ENCODE peak calls at places on chromosome 19, in ten cellular contexts. One of them, this sample, is unnamed.
A peak's percentile ranks its signal among the peaks of the same experiment; 100 is the strongest.

GRCh38 chr19:7252364-7252763 is 41.9 kb downstream of the INSR start:
- DNase-seq in GM12892: no peak
- DNase-seq in body of pancreas: peak; percentile 49
- DNase-seq in heart left ventricle: no peak
- DNase-seq in A549: no peak
- DNase-seq in transverse colon: no peak
- DNase-seq in adrenal gland: no peak
- DNase-seq in upper lobe of left lung: no peak
- DNase-seq in ovary: no peak
- DNase-seq in esophagus muscularis mucosa: no peak
- DNase-seq in this sample: no peak

GRCh38 chr19:43595605-43595998 is 332 bp downstream of the IRGQ start:
- DNase-seq in ovary: no peak
- DNase-seq in GM12892: no peak
- DNase-seq in adrenal gland: no peak
- DNase-seq in transverse colon: peak; percentile 28
- DNase-seq in esophagus muscularis mucosa: no peak
- DNase-seq in A549: no peak
- DNase-seq in body of pancreas: no peak
- DNase-seq in heart left ventricle: no peak
- DNase-seq in upper lobe of left lung: no peak
- DNase-seq in this sample: no peak

GRCh38 chr19:41449079-41449864 is 6.3 kb downstream of the ERICH4 start:
- DNase-seq in GM12892: peak; percentile 78
- DNase-seq in adrenal gland: peak; percentile 71
- DNase-seq in A549: peak; percentile 98
- DNase-seq in transverse colon: peak; percentile 78
- DNase-seq in esophagus muscularis mucosa: peak; percentile 93
- DNase-seq in heart left ventricle: peak; percentile 89
- DNase-seq in ovary: peak; percentile 72
- DNase-seq in upper lobe of left lung: peak; percentile 86
- DNase-seq in body of pancreas: peak; percentile 71
- DNase-seq in this sample: peak; percentile 53

GRCh38 chr19:7983286-7983950 is 22.0 kb downstream of the ELAVL1 start:
- DNase-seq in heart left ventricle: no peak
- DNase-seq in upper lobe of left lung: no peak
- DNase-seq in adrenal gland: no peak
- DNase-seq in A549: no peak
- DNase-seq in transverse colon: no peak
- DNase-seq in body of pancreas: no peak
- DNase-seq in ovary: no peak
- DNase-seq in esophagus muscularis mucosa: no peak
- DNase-seq in GM12892: no peak
- DNase-seq in this sample: no peak

GRCh38 chr19:16977306-16977705 is 49.3 kb downstream of the CPAMD8 start:
- DNase-seq in GM12892: no peak
- DNase-seq in ovary: no peak
- DNase-seq in upper lobe of left lung: no peak
- DNase-seq in esophagus muscularis mucosa: no peak
- DNase-seq in adrenal gland: no peak
- DNase-seq in transverse colon: no peak
- DNase-seq in body of pancreas: no peak
- DNase-seq in heart left ventricle: no peak
- DNase-seq in A549: no peak
- DNase-seq in this sample: peak; percentile 76

GRCh38 chr19:7397687-7398086 is 49.0 kb downstream of the ARHGEF18 start:
- DNase-seq in GM12892: no peak
- DNase-seq in heart left ventricle: no peak
- DNase-seq in A549: no peak
- DNase-seq in upper lobe of left lung: no peak
- DNase-seq in body of pancreas: no peak
- DNase-seq in transverse colon: no peak
- DNase-seq in adrenal gland: no peak
- DNase-seq in esophagus muscularis mucosa: no peak
- DNase-seq in ovary: no peak
- DNase-seq in this sample: no peak

GRCh38 chr19:12733369-12733896 is 1.1 kb downstream of the TRIR start:
- DNase-seq in transverse colon: no peak
- DNase-seq in A549: peak; percentile 59
- DNase-seq in body of pancreas: no peak
- DNase-seq in esophagus muscularis mucosa: no peak
- DNase-seq in heart left ventricle: no peak
- DNase-seq in upper lobe of left lung: no peak
- DNase-seq in ovary: no peak
- DNase-seq in GM12892: no peak
- DNase-seq in adrenal gland: peak; percentile 56
- DNase-seq in this sample: no peak

GRCh38 chr19:12676384-12676792 is 5.3 kb downstream of the DHPS start:
- DNase-seq in ovary: peak; percentile 70
- DNase-seq in body of pancreas: peak; percentile 87
- DNase-seq in heart left ventricle: peak; percentile 88
- DNase-seq in A549: peak; percentile 68
- DNase-seq in transverse colon: peak; percentile 86
- DNase-seq in upper lobe of left lung: peak; percentile 80
- DNase-seq in GM12892: peak; percentile 86
- DNase-seq in esophagus muscularis mucosa: peak; percentile 93
- DNase-seq in adrenal gland: peak; percentile 84
- DNase-seq in this sample: peak; percentile 71

DNA sequence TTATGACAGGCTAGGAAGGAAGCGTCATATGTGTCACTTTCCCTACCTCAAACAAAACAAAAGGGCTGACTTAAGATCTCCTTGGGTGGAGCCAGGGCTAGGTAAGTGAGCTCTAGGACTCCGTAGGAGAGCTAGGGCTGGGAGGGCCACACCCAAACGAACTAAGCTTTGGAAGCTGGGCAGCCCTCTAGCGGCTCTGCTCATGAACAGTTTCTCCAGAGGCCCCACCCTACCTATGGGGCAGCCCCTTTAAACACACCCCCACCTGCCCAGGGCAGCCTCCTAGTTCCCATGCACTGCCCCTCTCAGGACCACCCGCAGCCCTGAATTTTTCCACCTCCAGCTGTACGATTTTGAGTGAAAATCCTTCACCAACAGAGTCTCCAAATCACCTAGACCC is 3.5 kb downstream of the PEG3 start:
- DNase-seq in transverse colon: no peak
- DNase-seq in GM12892: no peak
- DNase-seq in adrenal gland: peak; percentile 45
- DNase-seq in ovary: peak; percentile 34
- DNase-seq in A549: no peak
- DNase-seq in body of pancreas: peak; percentile 20
- DNase-seq in heart left ventricle: no peak
- DNase-seq in esophagus muscularis mucosa: no peak
- DNase-seq in upper lobe of left lung: peak; percentile 22
- DNase-seq in this sample: no peak
- TF ChIP-seq POLR2A in transverse colon: no peak
- TF ChIP-seq POLR2A in GM12892: no peak
- TF ChIP-seq POLR2A in adrenal gland: no peak
- TF ChIP-seq POLR2A in ovary: no peak
- TF ChIP-seq POLR2A in A549: no peak
- TF ChIP-seq POLR2A in body of pancreas: no peak
- TF ChIP-seq POLR2A in heart left ventricle: no peak
- TF ChIP-seq POLR2A in esophagus muscularis mucosa: no peak
- TF ChIP-seq POLR2A in upper lobe of left lung: no peak
- TF ChIP-seq POLR2A in this sample: no peak

GRCh38 chr19:11230621-11231386 is 8.6 kb upstream of the ANGPTL8 start:
- DNase-seq in A549: no peak
- DNase-seq in body of pancreas: no peak
- DNase-seq in upper lobe of left lung: no peak
- DNase-seq in heart left ventricle: no peak
- DNase-seq in esophagus muscularis mucosa: no peak
- DNase-seq in adrenal gland: no peak
- DNase-seq in GM12892: no peak
- DNase-seq in transverse colon: no peak
- DNase-seq in ovary: no peak
- DNase-seq in this sample: no peak
- TF ChIP-seq POLR2A in A549: no peak
- TF ChIP-seq POLR2A in body of pancreas: no peak
- TF ChIP-seq POLR2A in upper lobe of left lung: no peak
- TF ChIP-seq POLR2A in heart left ventricle: no peak
- TF ChIP-seq POLR2A in esophagus muscularis mucosa: no peak
- TF ChIP-seq POLR2A in adrenal gland: no peak
- TF ChIP-seq POLR2A in GM12892: no peak
- TF ChIP-seq POLR2A in transverse colon: no peak
- TF ChIP-seq POLR2A in ovary: no peak
- TF ChIP-seq POLR2A in this sample: no peak

GRCh38 chr19:14369399-14370168 is 11.7 kb upstream of the ADGRE5 start:
- DNase-seq in heart left ventricle: no peak
- DNase-seq in ovary: no peak
- DNase-seq in upper lobe of left lung: peak; percentile 56
- DNase-seq in adrenal gland: no peak
- DNase-seq in body of pancreas: no peak
- DNase-seq in esophagus muscularis mucosa: no peak
- DNase-seq in GM12892: no peak
- DNase-seq in A549: no peak
- DNase-seq in transverse colon: peak; percentile 50
- DNase-seq in this sample: no peak
- TF ChIP-seq POLR2A in heart left ventricle: no peak
- TF ChIP-seq POLR2A in ovary: no peak
- TF ChIP-seq POLR2A in upper lobe of left lung: no peak
- TF ChIP-seq POLR2A in adrenal gland: no peak
- TF ChIP-seq POLR2A in body of pancreas: no peak
- TF ChIP-seq POLR2A in esophagus muscularis mucosa: no peak
- TF ChIP-seq POLR2A in GM12892: no peak
- TF ChIP-seq POLR2A in A549: no peak
- TF ChIP-seq POLR2A in transverse colon: no peak
- TF ChIP-seq POLR2A in this sample: no peak

GRCh38 chr19:32675720-32676185 is at the start of gene RGS9BP:
- DNase-seq in heart left ventricle: peak; percentile 93
- DNase-seq in upper lobe of left lung: peak; percentile 85
- DNase-seq in ovary: peak; percentile 72
- DNase-seq in esophagus muscularis mucosa: no peak
- DNase-seq in body of pancreas: peak; percentile 66
- DNase-seq in A549: peak; percentile 92
- DNase-seq in adrenal gland: peak; percentile 85
- DNase-seq in transverse colon: peak; percentile 87
- DNase-seq in GM12892: peak; percentile 39
- DNase-seq in this sample: peak; percentile 97
- TF ChIP-seq POLR2A in heart left ventricle: no peak
- TF ChIP-seq POLR2A in upper lobe of left lung: no peak
- TF ChIP-seq POLR2A in ovary: no peak
- TF ChIP-seq POLR2A in esophagus muscularis mucosa: no peak
- TF ChIP-seq POLR2A in body of pancreas: no peak
- TF ChIP-seq POLR2A in A549: no peak
- TF ChIP-seq POLR2A in adrenal gland: no peak
- TF ChIP-seq POLR2A in transverse colon: no peak
- TF ChIP-seq POLR2A in GM12892: no peak
- TF ChIP-seq POLR2A in this sample: no peak

DNA sequence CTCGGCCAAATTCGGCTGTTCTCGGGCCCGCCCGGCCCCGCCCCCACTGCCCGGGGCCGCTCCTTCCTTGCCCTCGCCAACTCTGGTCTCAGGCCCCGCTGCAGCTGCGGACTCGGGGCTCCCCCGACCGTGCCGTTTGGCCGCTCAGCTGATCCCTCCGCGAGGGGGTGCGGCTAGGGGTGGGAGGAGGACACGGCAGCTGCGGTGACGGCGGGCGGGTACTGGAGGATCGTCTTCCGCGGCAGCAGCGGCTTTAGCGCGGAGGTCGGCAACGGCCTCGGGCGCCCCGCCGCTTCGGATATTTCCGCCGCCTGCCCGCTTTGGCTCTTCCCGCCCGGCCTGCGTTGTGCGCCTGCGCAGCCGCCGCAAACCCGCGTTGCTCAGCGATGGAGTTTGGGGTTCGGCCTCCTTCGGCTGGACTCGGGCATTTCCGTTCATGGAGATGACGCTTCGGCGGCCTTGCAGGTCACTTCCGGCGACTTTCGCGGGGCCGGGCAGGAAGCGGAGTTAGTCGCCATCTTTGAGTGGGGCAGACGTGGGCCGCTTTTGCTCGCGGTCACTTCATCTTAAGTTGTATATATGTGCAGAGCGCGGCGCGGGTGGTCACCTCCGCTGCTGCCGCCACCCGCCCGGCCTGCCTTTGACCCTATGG is 338 bp upstream of the UBE2M start:
- DNase-seq in esophagus muscularis mucosa: peak; percentile 99
- DNase-seq in upper lobe of left lung: peak; percentile 97
- DNase-seq in heart left ventricle: peak; percentile 100
- DNase-seq in ovary: peak; percentile 99
- DNase-seq in transverse colon: peak; percentile 99
- DNase-seq in body of pancreas: peak; percentile 99
- DNase-seq in GM12892: peak; percentile 95
- DNase-seq in A549: peak; percentile 93
- DNase-seq in adrenal gland: peak; percentile 99
- DNase-seq in this sample: peak; percentile 100
- TF ChIP-seq POLR2A in esophagus muscularis mucosa: no peak
- TF ChIP-seq POLR2A in upper lobe of left lung: peak; percentile 56
- TF ChIP-seq POLR2A in heart left ventricle: no peak
- TF ChIP-seq POLR2A in ovary: no peak
- TF ChIP-seq POLR2A in transverse colon: peak; percentile 75
- TF ChIP-seq POLR2A in body of pancreas: peak; percentile 75
- TF ChIP-seq POLR2A in GM12892: no peak
- TF ChIP-seq POLR2A in A549: peak; percentile 68
- TF ChIP-seq POLR2A in adrenal gland: peak; percentile 62
- TF ChIP-seq POLR2A in this sample: no peak

GRCh38 chr19:54191671-54192453 is 754 bp downstream of the TSEN34 start:
- DNase-seq in A549: no peak
- DNase-seq in GM12892: no peak
- DNase-seq in adrenal gland: no peak
- DNase-seq in ovary: no peak
- DNase-seq in upper lobe of left lung: no peak
- DNase-seq in heart left ventricle: no peak
- DNase-seq in body of pancreas: no peak
- DNase-seq in transverse colon: no peak
- DNase-seq in esophagus muscularis mucosa: no peak
- DNase-seq in this sample: no peak
- TF ChIP-seq POLR2A in A549: no peak
- TF ChIP-seq POLR2A in GM12892: no peak
- TF ChIP-seq POLR2A in adrenal gland: no peak
- TF ChIP-seq POLR2A in ovary: no peak
- TF ChIP-seq POLR2A in upper lobe of left lung: no peak
- TF ChIP-seq POLR2A in heart left ventricle: no peak
- TF ChIP-seq POLR2A in body of pancreas: no peak
- TF ChIP-seq POLR2A in transverse colon: no peak
- TF ChIP-seq POLR2A in esophagus muscularis mucosa: no peak
- TF ChIP-seq POLR2A in this sample: no peak

DNA sequence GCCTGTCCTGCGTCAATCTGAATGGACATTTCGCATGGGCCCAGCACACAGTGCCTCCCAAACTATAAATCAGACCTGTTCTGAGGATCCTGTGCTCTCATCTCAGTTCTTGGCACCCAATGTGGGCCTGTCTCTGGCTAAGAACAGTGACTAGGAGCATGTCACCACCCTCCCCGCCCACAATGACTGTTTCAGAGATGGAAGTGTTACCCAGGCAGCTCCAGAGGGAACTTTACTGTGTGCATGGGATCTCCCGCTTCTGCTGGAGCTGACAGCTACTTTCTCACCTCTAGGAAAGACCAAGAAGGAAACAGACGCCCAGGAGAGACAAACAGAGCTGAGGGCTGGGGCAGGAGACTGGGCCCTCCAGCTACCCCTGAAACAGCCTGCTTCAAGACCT is 45.0 kb downstream of the KCTD15 start:
- DNase-seq in adrenal gland: no peak
- DNase-seq in heart left ventricle: no peak
- DNase-seq in A549: no peak
- DNase-seq in upper lobe of left lung: no peak
- DNase-seq in ovary: no peak
- DNase-seq in esophagus muscularis mucosa: no peak
- DNase-seq in body of pancreas: no peak
- DNase-seq in GM12892: no peak
- DNase-seq in transverse colon: no peak
- DNase-seq in this sample: peak; percentile 43
- TF ChIP-seq POLR2A in adrenal gland: no peak
- TF ChIP-seq POLR2A in heart left ventricle: no peak
- TF ChIP-seq POLR2A in A549: no peak
- TF ChIP-seq POLR2A in upper lobe of left lung: no peak
- TF ChIP-seq POLR2A in ovary: no peak
- TF ChIP-seq POLR2A in esophagus muscularis mucosa: no peak
- TF ChIP-seq POLR2A in body of pancreas: no peak
- TF ChIP-seq POLR2A in GM12892: no peak
- TF ChIP-seq POLR2A in transverse colon: no peak
- TF ChIP-seq POLR2A in this sample: no peak

GRCh38 chr19:37594064-37594981 is at the start of the genes ZNF540 and ZNF571:
- DNase-seq in ovary: peak; percentile 93
- DNase-seq in adrenal gland: peak; percentile 97
- DNase-seq in transverse colon: peak; percentile 95
- DNase-seq in heart left ventricle: peak; percentile 95
- DNase-seq in body of pancreas: peak; percentile 96
- DNase-seq in upper lobe of left lung: peak; percentile 96
- DNase-seq in esophagus muscularis mucosa: peak; percentile 99
- DNase-seq in A549: peak; percentile 83
- DNase-seq in GM12892: peak; percentile 53
- DNase-seq in this sample: peak; percentile 94
- TF ChIP-seq POLR2A in ovary: peak; percentile 63
- TF ChIP-seq POLR2A in adrenal gland: peak; percentile 90
- TF ChIP-seq POLR2A in transverse colon: peak; percentile 58
- TF ChIP-seq POLR2A in heart left ventricle: peak; percentile 47
- TF ChIP-seq POLR2A in body of pancreas: peak; percentile 84
- TF ChIP-seq POLR2A in upper lobe of left lung: no peak
- TF ChIP-seq POLR2A in esophagus muscularis mucosa: no peak
- TF ChIP-seq POLR2A in A549: peak; percentile 43
- TF ChIP-seq POLR2A in GM12892: no peak
- TF ChIP-seq POLR2A in this sample: no peak

This sample was measured in lower leg skin.